ENCODE peak calls at places on chromosomes 12 and 14, in nine cellular contexts. B is T-helper 2 cell treated with Interferon-gamma antibody and Interleukin-4, amounts not matched to agents 5 μg/mL and 100 μg/mL, for 36 hours; Y is activated CD4-positive, CD25-positive, alpha-beta regulatory T cell; K is ACHN; L is amniotic epithelial cell; J is aorta; A is EH; Z is CD8-positive, alpha-beta T cell; M is fibroblast of the aortic adventitia. I is an unnamed sample.

GRCh38 chr12:95443458-95443857 is 30.5 kb upstream of the METAP2 start:
- DNase-seq in B (no peak), Y (no peak), K (no peak), L (no peak), J (no peak), A (no peak), Z (no peak), M (no peak), I (no peak)

GRCh38 chr12:106960443-106960842 is 4.7 kb downstream of the TMEM263 start:
- DNase-seq in B (no peak), Y (no peak), K (no peak), L (peak), J (no peak), A (no peak), Z (no peak), M (no peak), I (no peak)

GRCh38 chr12:62446741-62447452 is 19.7 kb upstream of the MON2 start:
- DNase-seq in B (no peak), Y (no peak), K (no peak), L (no peak), J (no peak), A (no peak), Z (no peak), M (no peak), I (no peak)

GRCh38 chr12:75099215-75099614 is 110.4 kb downstream of the KCNC2 start:
- DNase-seq in B (no peak), Y (no peak), K (no peak), L (no peak), J (no peak), A (no peak), Z (no peak), M (no peak), I (no peak)

GRCh38 chr14:75805646-75806045 is 144.6 kb downstream of the TTLL5 start:
- DNase-seq in B (no peak), Y (no peak), K (no peak), L (no peak), J (no peak), A (peak), Z (no peak), M (no peak), I (no peak)

GRCh38 chr12:27969901-27970390 is 2.6 kb downstream of the PTHLH start:
- DNase-seq in B (peak), Y (no peak), K (peak), L (peak), J (peak), A (peak), Z (no peak), M (peak), I (peak)

GRCh38 chr12:132428872-132429121 is 61.2 kb upstream of the FBRSL1 start:
- DNase-seq in B (no peak), Y (no peak), K (no peak), L (no peak), J (no peak), A (no peak), Z (no peak), M (no peak), I (no peak)

GRCh38 chr12:103558879-103559278 is 28.2 kb upstream of the STAB2 start:
- DNase-seq in B (no peak), Y (no peak), K (no peak), L (peak), J (no peak), A (no peak), Z (no peak), M (no peak), I (no peak)

GRCh38 chr14:95235351-95235750 is 78.0 kb upstream of the DICER1 start:
- DNase-seq in B (no peak), Y (no peak), K (no peak), L (no peak), J (no peak), A (no peak), Z (no peak), M (no peak), I (no peak)

GRCh38 chr14:94677239-94677612 is 65.0 kb downstream of the SERPINA3 start:
- DNase-seq in B (no peak), Y (no peak), K (no peak), L (no peak), J (no peak), A (no peak), Z (no peak), M (no peak), I (no peak)

GRCh38 chr12:69097619-69098368 is 141.6 kb upstream of the CPSF6 start:
- DNase-seq in B (no peak), Y (no peak), K (no peak), L (no peak), J (no peak), A (peak), Z (no peak), M (peak), I (peak)

GRCh38 chr14:32010561-32011188 is 66.4 kb upstream of the ARHGAP5 start:
- DNase-seq in B (no peak), Y (no peak), K (peak), L (peak), J (no peak), A (peak), Z (no peak), M (peak), I (no peak)

GRCh38 chr14:63492391-63492790 is 50.8 kb downstream of the PPP2R5E start:
- DNase-seq in B (no peak), Y (no peak), K (peak), L (peak), J (no peak), A (peak), Z (no peak), M (peak), I (peak)

GRCh38 chr14:91332448-91333059 is 85.1 kb downstream of the CCDC88C start:
- DNase-seq in B (no peak), Y (no peak), K (no peak), L (no peak), J (no peak), A (no peak), Z (no peak), M (no peak), I (no peak)

GRCh38 chr12:46698003-46698402 is 127.8 kb downstream of the SLC38A4 start:
- DNase-seq in B (no peak), Y (no peak), K (no peak), L (no peak), J (no peak), A (no peak), Z (no peak), M (no peak), I (no peak)

GRCh38 chr14:29274890-29275651 is 508.5 kb downstream of the FOXG1 start:
- DNase-seq in B (no peak), Y (no peak), K (no peak), L (no peak), J (no peak), A (no peak), Z (no peak), M (no peak), I (no peak)

GRCh38 chr12:5188413-5188930 is 144.8 kb downstream of the KCNA5 start:
- DNase-seq in B (no peak), Y (no peak), K (no peak), L (no peak), J (no peak), A (no peak), Z (no peak), M (no peak), I (no peak)

GRCh38 chr12:64780531-64781373 is 21.5 kb upstream of the GNS start:
- DNase-seq in B (no peak), Y (no peak), K (peak), L (no peak), J (peak), A (peak), Z (no peak), M (no peak), I (no peak)

GRCh38 chr12:25387136-25388050 is 136.7 kb upstream of the KRAS start:
- DNase-seq in B (peak), Y (peak), K (peak), L (peak), J (peak), A (peak), Z (peak), M (peak), I (peak)

GRCh38 chr14:35331605-35332516 is 39.7 kb downstream of the PSMA6 start:
- DNase-seq in B (no peak), Y (no peak), K (no peak), L (peak), J (no peak), A (peak), Z (no peak), M (peak), I (no peak)

GRCh38 chr12:77571768-77572167 is 258.9 kb upstream of the NAV3 start:
- DNase-seq in B (no peak), Y (no peak), K (no peak), L (no peak), J (no peak), A (no peak), Z (no peak), M (no peak), I (no peak)

GRCh38 chr12:49296836-49297694 is 2.1 kb downstream of the PRPH start:
- DNase-seq in B (peak), Y (no peak), K (peak), L (no peak), J (no peak), A (no peak), Z (peak), M (no peak), I (no peak)

GRCh38 chr12:45324391-45324790 is 108.5 kb downstream of the ANO6 start:
- DNase-seq in B (no peak), Y (no peak), K (no peak), L (peak), J (no peak), A (peak), Z (no peak), M (no peak), I (no peak)

GRCh38 chr14:103483600-103483999 is 39.0 kb downstream of the CKB start:
- DNase-seq in B (no peak), Y (no peak), K (no peak), L (peak), J (no peak), A (peak), Z (no peak), M (peak), I (peak)

GRCh38 chr12:389138-390096 is at the start of gene KDM5A:
- DNase-seq in B (peak), Y (no peak), K (peak), L (peak), J (peak), A (peak), Z (peak), M (peak), I (peak)

GRCh38 chr12:112963227-112963861 is 15.0 kb upstream of the OAS2 start:
- DNase-seq in B (no peak), Y (no peak), K (no peak), L (no peak), J (no peak), A (no peak), Z (no peak), M (no peak), I (no peak)

GRCh38 chr14:20681348-20682126 is 2.8 kb upstream of the RNASE4 start:
- DNase-seq in B (peak), Y (peak), K (peak), L (peak), J (peak), A (peak), Z (peak), M (peak), I (peak)

GRCh38 chr12:108738165-108738564 is 6.8 kb upstream of the CORO1C start:
- DNase-seq in B (no peak), Y (no peak), K (no peak), L (no peak), J (no peak), A (peak), Z (no peak), M (peak), I (peak)

GRCh38 chr14:90500665-90501370 is 104.0 kb downstream of the CALM1 start:
- DNase-seq in B (no peak), Y (no peak), K (no peak), L (no peak), J (no peak), A (no peak), Z (no peak), M (no peak), I (no peak)

GRCh38 chr12:109831929-109832328 is 1.3 kb downstream of the TRPV4 start:
- DNase-seq in B (no peak), Y (no peak), K (no peak), L (no peak), J (no peak), A (no peak), Z (no peak), M (no peak), I (no peak)

GRCh38 chr14:88248606-88249005 is 74.5 kb downstream of the KCNK10 start:
- DNase-seq in B (no peak), Y (no peak), K (no peak), L (peak), J (no peak), A (peak), Z (no peak), M (peak), I (no peak)

GRCh38 chr14:100238419-100239199 is at the start of gene YY1:
- DNase-seq in B (peak), Y (peak), K (peak), L (peak), J (peak), A (peak), Z (peak), M (peak), I (peak)

GRCh38 chr12:120316798-120317257 is 10.8 kb downstream of the PLA2G1B start:
- DNase-seq in B (no peak), Y (no peak), K (no peak), L (peak), J (peak), A (no peak), Z (no peak), M (no peak), I (no peak)

I was measured in fibroblast of gingiva.